ENCODE peak calls at places on chromosomes 4 and X, in eight cellular contexts. K is neural progenitor cell, F is pancreas, B is esophagus squamous epithelium, P is lower lobe of right lung, N is uterus, W is left lung, Q is thyroid gland. U is an unnamed sample.

GRCh38 chr4:116320859-116321258 is 764.5 kb downstream of the TRAM1L1 start:
- DNase-seq in K (no peak), W (no peak), N (no peak), B (no peak), P (no peak), Q (no peak), F (no peak), U (no peak)

GRCh38 chrX:153449306-153450113 is 3.7 kb upstream of the TREX2 start:
- DNase-seq in W (peak), F (no peak), N (no peak), K (no peak), B (no peak), P (no peak), Q (no peak), U (no peak)

GRCh38 chr4:16269742-16270522 is 43.7 kb upstream of the TAPT1 start:
- DNase-seq in P (peak), W (no peak), Q (no peak), F (no peak), B (no peak), N (no peak), K (no peak), U (peak)

GRCh38 chr4:8861576-8862279 is 9.9 kb downstream of the HMX1 start:
- DNase-seq in P (no peak), F (no peak), K (peak), Q (no peak), N (no peak), B (no peak), W (no peak), U (no peak)

GRCh38 chrX:10900585-10901289 is 210.4 kb upstream of the HCCS start:
- DNase-seq in W (no peak), B (no peak), P (no peak), N (no peak), Q (no peak), F (no peak), K (no peak), U (peak)

GRCh38 chrX:22912598-22912997 is 87.2 kb upstream of the DDX53 start:
- DNase-seq in B (no peak), P (no peak), F (no peak), W (no peak), Q (no peak), K (no peak), N (no peak), U (no peak)

GRCh38 chr4:35463251-35463952 is 780.9 kb downstream of the ARAP2 start:
- DNase-seq in F (no peak), Q (no peak), B (no peak), P (peak), K (peak), N (no peak), W (no peak), U (no peak)

GRCh38 chr4:119080721-119081541 is 54.7 kb upstream of the MYOZ2 start:
- DNase-seq in K (no peak), Q (no peak), N (no peak), P (no peak), B (no peak), W (no peak), F (no peak), U (no peak)

GRCh38 chr4:41406051-41406516 is 131.9 kb upstream of the LIMCH1 start:
- DNase-seq in K (no peak), P (no peak), N (no peak), Q (no peak), W (no peak), B (no peak), F (no peak), U (no peak)

GRCh38 chr4:14410469-14410868 is 591.8 kb upstream of the CPEB2 start:
- DNase-seq in W (no peak), N (no peak), B (no peak), K (no peak), P (no peak), F (peak), Q (no peak), U (no peak)

GRCh38 chr4:136637071-136637777 is 895.1 kb downstream of the PCDH18 start:
- DNase-seq in W (no peak), B (no peak), P (no peak), N (no peak), F (no peak), Q (no peak), K (peak), U (no peak)

GRCh38 chr4:111883557-111883999 is 261.7 kb upstream of the FAM241A start:
- DNase-seq in F (no peak), B (no peak), N (no peak), Q (no peak), W (no peak), K (peak), P (no peak), U (no peak)

GRCh38 chr4:143186634-143187033 is 1.9 kb downstream of the USP38 start:
- DNase-seq in B (no peak), N (no peak), K (peak), W (no peak), P (no peak), F (no peak), Q (no peak), U (no peak)

GRCh38 chrX:65587616-65588526 is 53.3 kb upstream of the LAS1L start:
- DNase-seq in F (peak), W (peak), P (peak), Q (peak), N (peak), K (no peak), B (no peak), U (peak)

GRCh38 chr4:56342746-56343145 is 44.5 kb downstream of the AASDH start:
- DNase-seq in B (no peak), F (no peak), P (no peak), K (no peak), W (no peak), Q (no peak), N (no peak), U (no peak)

GRCh38 chr4:182736207-182736606 is 181.0 kb downstream of the DCTD start:
- DNase-seq in P (no peak), K (no peak), N (no peak), F (no peak), W (no peak), Q (no peak), B (no peak), U (peak)

GRCh38 chrX:38080808-38081207 is 74.5 kb downstream of the SYTL5 start:
- DNase-seq in B (no peak), W (no peak), F (no peak), Q (no peak), N (no peak), P (no peak), K (peak), U (no peak)

GRCh38 chrX:101759000-101759399 is 99.3 kb upstream of the ARMCX2 start:
- DNase-seq in W (no peak), N (peak), K (peak), Q (peak), F (peak), P (no peak), B (no peak), U (peak)

GRCh38 chrX:19709812-19710518 is 177.4 kb downstream of the SH3KBP1 start:
- DNase-seq in B (no peak), W (no peak), N (no peak), P (no peak), K (no peak), Q (no peak), F (no peak), U (peak)

GRCh38 chr4:8391972-8392371 is 48.6 kb downstream of the ACOX3 start:
- DNase-seq in N (peak), W (no peak), B (no peak), F (no peak), K (no peak), P (no peak), Q (no peak), U (no peak)

GRCh38 chr4:52263612-52264011 is 212.5 kb downstream of the SPATA18 start:
- DNase-seq in B (no peak), P (no peak), K (no peak), F (no peak), Q (peak), N (no peak), W (no peak), U (no peak)

GRCh38 chr4:5162909-5163508 is 111.7 kb downstream of the STK32B start:
- DNase-seq in W (no peak), Q (no peak), F (no peak), P (no peak), N (no peak), K (no peak), B (no peak), U (no peak)

GRCh38 chr4:174352405-174352804 is 68.7 kb downstream of the CEP44 start:
- DNase-seq in W (no peak), K (no peak), B (no peak), Q (no peak), N (no peak), P (no peak), F (no peak), U (no peak)

GRCh38 chr4:36243355-36244256 is 708 bp downstream of the ARAP2 start:
- DNase-seq in F (peak), P (peak), N (peak), W (peak), B (peak), K (no peak), Q (peak), U (peak)

GRCh38 chr4:127521463-127521862 is 111.3 kb upstream of the INTU start:
- DNase-seq in P (no peak), Q (no peak), B (no peak), F (no peak), N (no peak), W (no peak), K (no peak), U (no peak)

GRCh38 chr4:184693056-184693455 is 40.8 kb downstream of the CENPU start:
- DNase-seq in N (no peak), P (no peak), F (no peak), B (no peak), W (no peak), Q (no peak), K (no peak), U (no peak)
- H3K27ac ChIP-seq in N (no peak), P (no peak), F (no peak), B (no peak), W (no peak), Q (no peak), K (peak), U (no peak)

DNA sequence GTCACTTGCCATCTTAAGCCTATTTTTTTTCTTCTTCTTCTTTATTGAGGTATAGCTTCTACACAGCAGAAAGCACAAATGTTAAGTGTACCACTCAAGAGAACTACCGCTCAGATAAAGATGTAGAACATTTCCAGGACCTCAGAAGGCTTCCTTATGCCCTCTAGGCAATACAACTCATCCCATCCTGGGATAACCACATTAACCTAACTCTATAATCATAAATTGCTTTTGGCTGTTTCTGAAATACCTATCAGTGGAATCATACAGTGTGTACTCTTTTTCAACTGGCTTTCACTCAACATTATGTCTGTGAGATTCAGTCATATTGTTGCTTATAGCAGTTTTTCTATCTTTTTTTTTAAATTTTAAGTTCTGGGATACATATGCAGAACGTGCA is 51.7 kb downstream of the ARFIP1 start:
- DNase-seq in P (no peak), B (no peak), W (no peak), F (no peak), K (no peak), N (no peak), Q (no peak), U (no peak)
- TF ChIP-seq CTCF in P (no peak), B (no peak), W (no peak), F (no peak), K (no peak), N (no peak), Q (no peak), U (no peak)

DNA sequence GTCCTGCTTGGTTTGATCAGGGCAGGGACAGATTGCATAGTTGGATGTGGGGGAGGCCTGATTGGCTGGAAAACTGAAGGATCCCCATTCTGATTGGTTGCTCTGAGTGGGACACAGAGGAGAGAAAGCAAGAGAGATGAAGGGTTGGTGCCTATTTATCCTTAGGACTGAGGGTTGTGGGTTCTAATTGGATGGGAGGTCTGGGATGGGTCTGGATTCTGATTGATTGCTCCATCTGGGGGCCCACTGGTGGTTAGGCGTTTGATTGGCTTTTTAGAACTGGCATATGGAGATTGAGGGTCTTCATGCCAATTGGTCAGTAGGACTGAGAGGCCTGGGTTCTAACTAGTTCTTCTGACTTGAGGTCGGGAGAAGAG is 644 bp upstream of the EBP start:
- DNase-seq in N (no peak), F (no peak), K (no peak), W (peak), Q (no peak), B (no peak), P (no peak), U (no peak)
- H3K27ac ChIP-seq in N (no peak), F (no peak), K (no peak), W (peak), Q (no peak), B (peak), P (peak), U (peak)

GRCh38 chrX:5458300-5458699 is 770.4 kb downstream of the NLGN4X start:
- DNase-seq in F (no peak), N (no peak), Q (no peak), P (no peak), K (peak), B (no peak), W (no peak), U (no peak)
- TF ChIP-seq CTCF in F (no peak), N (no peak), Q (no peak), P (no peak), K (peak), B (no peak), W (no peak), U (no peak)

GRCh38 chrX:116862340-116862739 is 399.6 kb upstream of the CT83 start:
- DNase-seq in F (no peak), W (no peak), Q (no peak), P (no peak), K (no peak), B (no peak), N (no peak), U (no peak)

GRCh38 chrX:116863029-116863428 is 400.3 kb upstream of the CT83 start:
- DNase-seq in N (no peak), W (no peak), F (no peak), P (no peak), B (no peak), K (no peak), Q (no peak), U (no peak)
- H3K27ac ChIP-seq in N (no peak), W (no peak), F (no peak), P (no peak), B (no peak), K (no peak), Q (no peak), U (no peak)